ENCODE peak calls at places on chromosome 1, in eight cellular contexts. S is NCI-H1436; D is M059J; N is NCI-H1105 treated with DMSO at 0.1 percent for 48 hours; T is NCI-H69; H is effector memory CD8-positive, alpha-beta T cell; Q is frontal cortex; B is MM.1S. E is an unnamed sample.

GRCh38 chr1:6424619-6425593 is at the start of gene ESPN:
- DNase-seq in N (no peak), S (no peak), D (no peak), H (no peak), Q (no peak), B (no peak), T (peak), E (peak)

GRCh38 chr1:72282271-72282656 is at the start of gene NEGR1:
- DNase-seq in Q (peak), D (peak), B (no peak), H (no peak), S (peak), N (peak), T (peak), E (no peak)

GRCh38 chr1:239293350-239294111 is 92.8 kb upstream of the CHRM3 start:
- DNase-seq in H (no peak), T (no peak), Q (no peak), D (peak), N (no peak), S (no peak), B (no peak), E (no peak)

GRCh38 chr1:205013683-205014367 is 29.2 kb upstream of the CNTN2 start:
- DNase-seq in N (peak), H (no peak), S (peak), Q (peak), D (no peak), T (peak), B (no peak), E (no peak)

GRCh38 chr1:212914789-212915188 is 35.6 kb upstream of the VASH2 start:
- DNase-seq in T (peak), N (no peak), Q (no peak), B (no peak), D (no peak), H (no peak), S (no peak), E (no peak)

GRCh38 chr1:32066489-32066873 is 6.3 kb upstream of the TMEM39B start:
- DNase-seq in T (peak), H (no peak), N (peak), Q (peak), B (peak), D (peak), S (no peak), E (no peak)

GRCh38 chr1:23634840-23635642 is 56.6 kb upstream of the RPL11 start:
- DNase-seq in N (peak), Q (peak), D (peak), H (peak), B (peak), T (peak), S (peak), E (peak)

GRCh38 chr1:203045821-203046594 is 19.7 kb downstream of the PPFIA4 start:
- DNase-seq in D (no peak), S (no peak), T (peak), Q (no peak), H (no peak), B (no peak), N (peak), E (no peak)

GRCh38 chr1:208799186-208799585 is 555.0 kb upstream of the PLXNA2 start:
- DNase-seq in Q (no peak), S (no peak), B (no peak), T (peak), N (no peak), D (peak), H (no peak), E (no peak)

GRCh38 chr1:150718225-150718891 is 2.3 kb downstream of the HORMAD1 start:
- DNase-seq in N (no peak), B (no peak), D (no peak), H (no peak), T (no peak), S (no peak), Q (no peak), E (no peak)

GRCh38 chr1:164739189-164739588 is 180.2 kb downstream of the PBX1 start:
- DNase-seq in D (no peak), Q (no peak), N (no peak), H (no peak), S (no peak), T (no peak), B (no peak), E (no peak)

GRCh38 chr1:183578846-183579245 is 11.4 kb downstream of the NCF2 start:
- DNase-seq in S (no peak), Q (no peak), H (no peak), D (no peak), B (no peak), T (no peak), N (no peak), E (no peak)

GRCh38 chr1:67937651-67938050 is 104.4 kb upstream of the GNG12 start:
- DNase-seq in Q (no peak), T (no peak), B (no peak), S (no peak), N (no peak), D (no peak), H (no peak), E (no peak)

GRCh38 chr1:226741009-226741408 is 1.9 kb upstream of the ITPKB start:
- DNase-seq in Q (no peak), S (no peak), N (no peak), B (no peak), H (no peak), T (peak), D (no peak), E (no peak)

E was measured in B cell.